ENCODE peak calls at places on chromosomes 16 and 17, in eight cellular contexts. G is PC-3, H is esophagus muscularis mucosa, K is HepG2, O is lung, J is fibroblast of lung, I is heart right ventricle, V is mammary epithelial cell. S is an unnamed sample.

GRCh38 chr16:48152226-48152625 is 3.6 kb downstream of the ABCC12 start:
- DNase-seq in G (no peak), H (no peak), K (no peak), O (no peak), J (no peak), I (no peak), V (no peak), S (no peak)

GRCh38 chr16:79310734-79311133 is 289.8 kb downstream of the MAF start:
- DNase-seq in G (no peak), H (no peak), K (no peak), O (no peak), J (no peak), I (no peak), V (no peak), S (no peak)

GRCh38 chr17:61442136-61442775 is 10.0 kb upstream of the TBX4 start:
- DNase-seq in G (no peak), H (peak; percentile 47), K (no peak), O (no peak), J (no peak), I (no peak), V (no peak), S (no peak)

GRCh38 chr16:324451-325334 is 27.8 kb downstream of the AXIN1 start:
- DNase-seq in G (no peak), H (no peak), K (no peak), O (no peak), J (no peak), I (no peak), V (no peak), S (peak; percentile 40)

GRCh38 chr17:8055851-8056231 is 17.0 kb downstream of the ALOX15B start:
- DNase-seq in G (no peak), H (no peak), K (no peak), O (no peak), J (no peak), I (no peak), V (no peak), S (no peak)

GRCh38 chr17:47652570-47652969 is 2.9 kb downstream of the KPNB1 start:
- DNase-seq in G (no peak), H (no peak), K (no peak), O (no peak), J (no peak), I (no peak), V (no peak), S (no peak)

GRCh38 chr17:77528516-77529327 is 388.0 kb downstream of the SEC14L1 start:
- DNase-seq in G (no peak), H (no peak), K (no peak), O (no peak), J (no peak), I (no peak), V (no peak), S (no peak)

GRCh38 chr17:77323413-77324171 is 182.8 kb downstream of the SEC14L1 start:
- DNase-seq in G (peak; percentile 25), H (no peak), K (no peak), O (no peak), J (peak; percentile 62), I (no peak), V (no peak), S (peak; percentile 45)

GRCh38 chr17:80123791-80124190 is 22.4 kb downstream of the GAA start:
- DNase-seq in G (peak; percentile 84), H (no peak), K (no peak), O (no peak), J (peak; percentile 76), I (no peak), V (peak; percentile 58), S (no peak)

GRCh38 chr17:4548721-4549531 is 6.3 kb downstream of the MYBBP1A start:
- DNase-seq in G (no peak), H (no peak), K (no peak), O (no peak), J (peak; percentile 18), I (no peak), V (peak; percentile 39), S (no peak)

GRCh38 chr17:76150712-76151622 is 9.9 kb upstream of the FOXJ1 start:
- DNase-seq in G (no peak), H (no peak), K (no peak), O (no peak), J (no peak), I (no peak), V (no peak), S (no peak)

GRCh38 chr17:16475196-16475704 is 16.7 kb downstream of the LRRC75A start:
- DNase-seq in G (no peak), H (no peak), K (no peak), O (no peak), J (no peak), I (no peak), V (no peak), S (no peak)

GRCh38 chr17:13485327-13485726 is 116.4 kb downstream of the HS3ST3A1 start:
- DNase-seq in G (no peak), H (peak; percentile 31), K (no peak), O (no peak), J (no peak), I (no peak), V (no peak), S (no peak)

DNA sequence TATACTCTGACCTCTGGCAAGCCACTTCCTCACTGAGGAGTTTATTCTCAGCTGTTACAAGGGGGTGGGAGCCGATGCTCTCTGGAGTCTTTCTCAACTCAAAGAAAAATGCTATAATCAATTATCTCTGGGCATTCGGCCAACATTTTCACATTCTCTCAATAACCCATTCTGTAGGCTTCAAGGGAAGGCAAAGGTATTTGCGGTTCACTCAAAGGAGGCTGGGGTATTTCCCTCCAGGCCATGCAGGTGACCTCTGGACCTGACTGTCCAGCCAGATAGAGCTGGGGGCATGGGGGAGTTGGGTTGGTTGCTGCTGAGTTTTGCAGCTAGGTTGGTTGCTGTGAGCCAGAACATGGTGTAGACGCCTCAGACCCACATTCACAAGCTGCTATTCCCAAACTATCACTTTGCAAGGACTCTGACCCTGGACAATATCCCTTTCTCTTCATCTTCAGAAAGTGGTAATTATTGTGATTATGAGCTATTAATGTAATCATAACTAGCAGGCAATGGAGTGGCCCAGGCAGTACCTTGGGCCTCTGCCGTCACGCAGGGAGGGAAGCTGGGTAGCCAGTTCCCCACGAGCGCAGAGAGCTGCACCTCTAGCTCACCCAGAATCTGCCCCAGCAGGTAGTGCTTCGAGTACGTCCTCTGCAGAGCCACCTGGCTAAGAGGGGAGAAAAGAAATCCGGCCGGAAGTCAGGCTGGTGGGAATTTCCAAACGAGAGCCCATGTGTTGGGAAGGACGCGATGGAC is 42.1 kb downstream of the AIPL1 start:
- DNase-seq in G (no peak), H (no peak), K (peak; percentile 94), O (no peak), J (peak; percentile 46), I (no peak), V (no peak), S (no peak)
- H3K27ac ChIP-seq in G (no peak overlapping the region), H (no peak overlapping the region), K (peak overlapping the region; percentile 70), O (no peak overlapping the region), J (no peak overlapping the region), I (no peak overlapping the region), V (no peak overlapping the region), S (no peak overlapping the region)

DNA sequence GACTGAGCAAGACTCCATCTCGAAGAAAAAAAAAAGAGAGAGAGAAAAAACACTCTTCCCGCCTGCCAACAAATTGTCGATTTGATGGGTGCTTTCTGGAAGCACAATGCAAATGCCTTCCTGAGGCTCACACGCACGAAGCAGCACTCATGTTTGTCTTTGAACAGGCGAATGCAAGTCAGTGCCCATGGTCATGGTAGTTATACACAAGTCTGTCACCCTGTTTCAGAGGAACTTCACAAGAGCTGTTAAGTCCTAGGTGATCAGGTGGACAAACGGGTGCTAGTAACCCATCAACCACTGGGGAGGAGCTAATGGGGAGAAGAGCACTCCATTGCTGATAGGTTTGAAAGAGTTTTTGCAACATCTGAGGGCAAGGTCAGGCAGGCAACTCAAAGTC is 6.5 kb upstream of the DNAI2 start:
- DNase-seq in G (no peak), H (no peak), K (no peak), O (no peak), J (no peak), I (no peak), V (no peak), S (no peak)
- TF ChIP-seq CTCF in G (no peak), H (no peak), K (no peak), O (no peak), J (no peak), I (no peak), V (no peak), S (no peak)

GRCh38 chr16:2501938-2502900 is 11.5 kb upstream of the ATP6V0C start:
- DNase-seq in G (no peak), H (no peak), K (no peak), O (no peak), J (no peak), I (no peak), V (no peak), S (no peak)
- H3K27ac ChIP-seq in G (no peak overlapping the region), H (no peak overlapping the region), K (no peak overlapping the region), O (no peak overlapping the region), J (no peak overlapping the region), I (peak overlapping the region; percentile 14), V (no peak overlapping the region), S (no peak overlapping the region)

DNA sequence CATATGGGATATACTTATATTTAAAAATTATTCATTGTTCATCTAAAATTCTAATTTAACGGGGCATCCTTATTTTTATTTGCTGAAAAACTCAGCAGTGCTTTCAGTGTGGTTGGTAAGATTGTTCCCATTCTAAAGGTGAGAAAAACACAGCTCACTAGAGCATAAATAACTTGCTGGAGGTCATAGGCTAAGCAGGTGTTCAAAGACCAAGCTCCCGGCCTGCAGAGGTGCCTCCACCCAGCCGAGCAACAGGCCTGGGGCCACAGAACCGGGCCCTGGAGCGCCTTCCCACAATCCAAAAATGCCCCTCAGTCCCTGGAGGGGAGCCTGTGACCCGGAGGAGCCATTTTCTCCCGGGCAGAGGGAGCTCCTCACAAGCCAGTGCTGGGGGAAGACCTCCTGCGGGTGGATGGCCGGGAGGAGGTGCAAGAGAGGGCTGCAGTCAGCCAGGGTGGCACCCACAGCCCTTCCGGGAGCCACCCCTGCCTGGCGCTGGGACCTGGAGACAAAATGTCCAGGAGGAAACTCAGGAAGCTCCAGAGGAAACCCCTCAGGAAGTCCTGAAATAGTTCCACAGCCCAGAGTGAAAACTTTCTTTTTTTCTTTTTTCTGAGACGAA is 14.7 kb downstream of the ABR start:
- DNase-seq in G (no peak), H (no peak), K (no peak), O (no peak), J (no peak), I (peak; percentile 59), V (no peak), S (no peak)
- TF ChIP-seq CTCF in G (no peak), H (no peak), K (no peak), O (no peak), J (no peak), I (peak; percentile 20), V (no peak), S (no peak)

DNA sequence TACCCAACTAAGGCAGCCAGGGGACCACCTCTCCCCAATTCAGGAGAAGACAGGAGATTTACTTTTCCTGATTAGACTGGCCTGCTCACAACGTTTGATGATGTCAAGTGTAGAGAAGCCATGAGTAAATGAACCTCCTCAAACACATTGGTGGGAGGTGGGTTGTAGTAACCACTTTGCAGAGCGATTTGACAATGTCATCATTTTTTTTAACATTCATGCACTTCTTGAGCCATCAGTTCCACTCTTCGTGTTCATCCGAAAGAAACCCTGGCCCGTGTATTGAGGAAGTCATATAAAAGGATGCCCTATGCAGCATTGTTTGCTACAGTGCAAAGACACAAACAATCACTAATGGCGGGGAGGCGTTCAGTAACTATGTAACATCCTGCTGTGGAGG is 5.5 kb upstream of the KRT19 start:
- DNase-seq in G (no peak), H (no peak), K (no peak), O (no peak), J (no peak), I (no peak), V (no peak), S (no peak)
- H3K27ac ChIP-seq in G (no peak overlapping the region), H (no peak overlapping the region), K (no peak overlapping the region), O (no peak overlapping the region), J (no peak overlapping the region), I (no peak overlapping the region), V (no peak overlapping the region), S (no peak overlapping the region)

GRCh38 chr17:58303981-58304734 is 23.4 kb upstream of the MPO start:
- DNase-seq in G (peak; percentile 73), H (peak; percentile 86), K (peak; percentile 52), O (peak; percentile 58), J (peak; percentile 17), I (no peak), V (peak; percentile 41), S (peak; percentile 48)
- TF ChIP-seq CTCF in G (peak; percentile 96), H (peak; percentile 51), K (peak; percentile 91), O (peak; percentile 53), J (peak; percentile 55), I (peak; percentile 46), V (peak; percentile 79), S (peak; percentile 79)